ENCODE peak calls at places on chromosome 22, in seven cellular contexts. One of them, this sample, is unnamed.

GRCh38 chr22:43476341-43476740 is 64.5 kb downstream of the MPPED1 start:
- ATAC-seq in naive thymus-derived CD8-positive, alpha-beta T cell: no peak
- ATAC-seq in effector memory CD8-positive, alpha-beta T cell: no peak
- ATAC-seq in activated T-helper 17 cell treated with anti-CD3 and anti-CD28 coated beads, Interleukin-2, amount 50 U/mL, for 72 hours: no peak
- ATAC-seq in right cardiac atrium: no peak
- ATAC-seq in left lung: no peak
- ATAC-seq in activated T-cell treated with anti-CD3 and anti-CD28 coated beads, Interleukin-2, amount 50 U/mL, for 4 hours: no peak
- ATAC-seq in this sample: no peak

GRCh38 chr22:30435674-30436126 is 10.1 kb downstream of the MTFP1 start:
- ATAC-seq in naive thymus-derived CD8-positive, alpha-beta T cell: peak; percentile 91
- ATAC-seq in effector memory CD8-positive, alpha-beta T cell: peak; percentile 93
- ATAC-seq in activated T-helper 17 cell treated with anti-CD3 and anti-CD28 coated beads, Interleukin-2, amount 50 U/mL, for 72 hours: peak; percentile 71
- ATAC-seq in right cardiac atrium: no peak
- ATAC-seq in left lung: peak; percentile 34
- ATAC-seq in activated T-cell treated with anti-CD3 and anti-CD28 coated beads, Interleukin-2, amount 50 U/mL, for 4 hours: peak; percentile 94
- ATAC-seq in this sample: no peak

GRCh38 chr22:24466831-24467249 is 28.3 kb upstream of the UPB1 start:
- ATAC-seq in naive thymus-derived CD8-positive, alpha-beta T cell: no peak
- ATAC-seq in effector memory CD8-positive, alpha-beta T cell: no peak
- ATAC-seq in activated T-helper 17 cell treated with anti-CD3 and anti-CD28 coated beads, Interleukin-2, amount 50 U/mL, for 72 hours: no peak
- ATAC-seq in right cardiac atrium: peak; percentile 45
- ATAC-seq in left lung: peak; percentile 52
- ATAC-seq in activated T-cell treated with anti-CD3 and anti-CD28 coated beads, Interleukin-2, amount 50 U/mL, for 4 hours: no peak
- ATAC-seq in this sample: no peak

GRCh38 chr22:19721486-19722172 is 1.7 kb upstream of the GP1BB start:
- ATAC-seq in naive thymus-derived CD8-positive, alpha-beta T cell: no peak
- ATAC-seq in effector memory CD8-positive, alpha-beta T cell: no peak
- ATAC-seq in activated T-helper 17 cell treated with anti-CD3 and anti-CD28 coated beads, Interleukin-2, amount 50 U/mL, for 72 hours: no peak
- ATAC-seq in right cardiac atrium: no peak
- ATAC-seq in left lung: no peak
- ATAC-seq in activated T-cell treated with anti-CD3 and anti-CD28 coated beads, Interleukin-2, amount 50 U/mL, for 4 hours: no peak
- ATAC-seq in this sample: no peak

GRCh38 chr22:49582671-49583070 is 245.0 kb downstream of the BRD1 start:
- ATAC-seq in naive thymus-derived CD8-positive, alpha-beta T cell: no peak
- ATAC-seq in effector memory CD8-positive, alpha-beta T cell: no peak
- ATAC-seq in activated T-helper 17 cell treated with anti-CD3 and anti-CD28 coated beads, Interleukin-2, amount 50 U/mL, for 72 hours: no peak
- ATAC-seq in right cardiac atrium: no peak
- ATAC-seq in left lung: no peak
- ATAC-seq in activated T-cell treated with anti-CD3 and anti-CD28 coated beads, Interleukin-2, amount 50 U/mL, for 4 hours: no peak
- ATAC-seq in this sample: no peak

GRCh38 chr22:41994506-41994905 is 4.1 kb upstream of the WBP2NL start:
- ATAC-seq in naive thymus-derived CD8-positive, alpha-beta T cell: no peak
- ATAC-seq in effector memory CD8-positive, alpha-beta T cell: no peak
- ATAC-seq in activated T-helper 17 cell treated with anti-CD3 and anti-CD28 coated beads, Interleukin-2, amount 50 U/mL, for 72 hours: no peak
- ATAC-seq in right cardiac atrium: no peak
- ATAC-seq in left lung: no peak
- ATAC-seq in activated T-cell treated with anti-CD3 and anti-CD28 coated beads, Interleukin-2, amount 50 U/mL, for 4 hours: no peak
- ATAC-seq in this sample: no peak

GRCh38 chr22:25354456-25354855 is 135.0 kb downstream of the CRYBB2 start:
- ATAC-seq in naive thymus-derived CD8-positive, alpha-beta T cell: no peak
- ATAC-seq in effector memory CD8-positive, alpha-beta T cell: no peak
- ATAC-seq in activated T-helper 17 cell treated with anti-CD3 and anti-CD28 coated beads, Interleukin-2, amount 50 U/mL, for 72 hours: no peak
- ATAC-seq in right cardiac atrium: no peak
- ATAC-seq in left lung: no peak
- ATAC-seq in activated T-cell treated with anti-CD3 and anti-CD28 coated beads, Interleukin-2, amount 50 U/mL, for 4 hours: no peak
- ATAC-seq in this sample: no peak

GRCh38 chr22:37742374-37743092 is 45.7 kb downstream of the TRIOBP start:
- ATAC-seq in naive thymus-derived CD8-positive, alpha-beta T cell: no peak
- ATAC-seq in effector memory CD8-positive, alpha-beta T cell: no peak
- ATAC-seq in activated T-helper 17 cell treated with anti-CD3 and anti-CD28 coated beads, Interleukin-2, amount 50 U/mL, for 72 hours: no peak
- ATAC-seq in right cardiac atrium: no peak
- ATAC-seq in left lung: peak; percentile 7
- ATAC-seq in activated T-cell treated with anti-CD3 and anti-CD28 coated beads, Interleukin-2, amount 50 U/mL, for 4 hours: no peak
- ATAC-seq in this sample: no peak

GRCh38 chr22:40509401-40510134 is 127.0 kb downstream of the MRTFA start:
- ATAC-seq in naive thymus-derived CD8-positive, alpha-beta T cell: no peak
- ATAC-seq in effector memory CD8-positive, alpha-beta T cell: no peak
- ATAC-seq in activated T-helper 17 cell treated with anti-CD3 and anti-CD28 coated beads, Interleukin-2, amount 50 U/mL, for 72 hours: no peak
- ATAC-seq in right cardiac atrium: peak; percentile 83
- ATAC-seq in left lung: peak; percentile 77
- ATAC-seq in activated T-cell treated with anti-CD3 and anti-CD28 coated beads, Interleukin-2, amount 50 U/mL, for 4 hours: no peak
- ATAC-seq in this sample: peak; percentile 55

GRCh38 chr22:29693671-29694070 is 26.1 kb upstream of the CABP7 start:
- ATAC-seq in naive thymus-derived CD8-positive, alpha-beta T cell: no peak
- ATAC-seq in effector memory CD8-positive, alpha-beta T cell: no peak
- ATAC-seq in activated T-helper 17 cell treated with anti-CD3 and anti-CD28 coated beads, Interleukin-2, amount 50 U/mL, for 72 hours: no peak
- ATAC-seq in right cardiac atrium: no peak
- ATAC-seq in left lung: no peak
- ATAC-seq in activated T-cell treated with anti-CD3 and anti-CD28 coated beads, Interleukin-2, amount 50 U/mL, for 4 hours: no peak
- ATAC-seq in this sample: peak; percentile 10

GRCh38 chr22:27206747-27207133 is 549.4 kb downstream of the MIAT start:
- ATAC-seq in naive thymus-derived CD8-positive, alpha-beta T cell: no peak
- ATAC-seq in effector memory CD8-positive, alpha-beta T cell: no peak
- ATAC-seq in activated T-helper 17 cell treated with anti-CD3 and anti-CD28 coated beads, Interleukin-2, amount 50 U/mL, for 72 hours: no peak
- ATAC-seq in right cardiac atrium: no peak
- ATAC-seq in left lung: no peak
- ATAC-seq in activated T-cell treated with anti-CD3 and anti-CD28 coated beads, Interleukin-2, amount 50 U/mL, for 4 hours: no peak
- ATAC-seq in this sample: no peak

GRCh38 chr22:30054067-30054763 is 26.0 kb upstream of the HORMAD2 start:
- ATAC-seq in naive thymus-derived CD8-positive, alpha-beta T cell: no peak
- ATAC-seq in effector memory CD8-positive, alpha-beta T cell: no peak
- ATAC-seq in activated T-helper 17 cell treated with anti-CD3 and anti-CD28 coated beads, Interleukin-2, amount 50 U/mL, for 72 hours: no peak
- ATAC-seq in right cardiac atrium: no peak
- ATAC-seq in left lung: no peak
- ATAC-seq in activated T-cell treated with anti-CD3 and anti-CD28 coated beads, Interleukin-2, amount 50 U/mL, for 4 hours: no peak
- ATAC-seq in this sample: no peak

GRCh38 chr22:41339823-41340222 is 38.5 kb downstream of the ZC3H7B start:
- ATAC-seq in naive thymus-derived CD8-positive, alpha-beta T cell: no peak
- ATAC-seq in effector memory CD8-positive, alpha-beta T cell: no peak
- ATAC-seq in activated T-helper 17 cell treated with anti-CD3 and anti-CD28 coated beads, Interleukin-2, amount 50 U/mL, for 72 hours: no peak
- ATAC-seq in right cardiac atrium: no peak
- ATAC-seq in left lung: no peak
- ATAC-seq in activated T-cell treated with anti-CD3 and anti-CD28 coated beads, Interleukin-2, amount 50 U/mL, for 4 hours: no peak
- ATAC-seq in this sample: no peak

GRCh38 chr22:41048791-41049717 is 43.3 kb upstream of the EP300 start:
- ATAC-seq in naive thymus-derived CD8-positive, alpha-beta T cell: no peak
- ATAC-seq in effector memory CD8-positive, alpha-beta T cell: no peak
- ATAC-seq in activated T-helper 17 cell treated with anti-CD3 and anti-CD28 coated beads, Interleukin-2, amount 50 U/mL, for 72 hours: no peak
- ATAC-seq in right cardiac atrium: peak; percentile 94
- ATAC-seq in left lung: peak; percentile 92
- ATAC-seq in activated T-cell treated with anti-CD3 and anti-CD28 coated beads, Interleukin-2, amount 50 U/mL, for 4 hours: no peak
- ATAC-seq in this sample: peak; percentile 89

GRCh38 chr22:28012811-28013460 is 93.9 kb upstream of the PITPNB start:
- ATAC-seq in naive thymus-derived CD8-positive, alpha-beta T cell: no peak
- ATAC-seq in effector memory CD8-positive, alpha-beta T cell: no peak
- ATAC-seq in activated T-helper 17 cell treated with anti-CD3 and anti-CD28 coated beads, Interleukin-2, amount 50 U/mL, for 72 hours: no peak
- ATAC-seq in right cardiac atrium: no peak
- ATAC-seq in left lung: no peak
- ATAC-seq in activated T-cell treated with anti-CD3 and anti-CD28 coated beads, Interleukin-2, amount 50 U/mL, for 4 hours: no peak
- ATAC-seq in this sample: no peak

GRCh38 chr22:49954354-49954753 is 6.2 kb upstream of the PIM3 start:
- ATAC-seq in naive thymus-derived CD8-positive, alpha-beta T cell: no peak
- ATAC-seq in effector memory CD8-positive, alpha-beta T cell: no peak
- ATAC-seq in activated T-helper 17 cell treated with anti-CD3 and anti-CD28 coated beads, Interleukin-2, amount 50 U/mL, for 72 hours: no peak
- ATAC-seq in right cardiac atrium: peak; percentile 61
- ATAC-seq in left lung: peak; percentile 38
- ATAC-seq in activated T-cell treated with anti-CD3 and anti-CD28 coated beads, Interleukin-2, amount 50 U/mL, for 4 hours: no peak
- ATAC-seq in this sample: no peak

GRCh38 chr22:44025171-44026065 is 1.3 kb downstream of the PARVB start:
- ATAC-seq in naive thymus-derived CD8-positive, alpha-beta T cell: peak; percentile 15
- ATAC-seq in effector memory CD8-positive, alpha-beta T cell: no peak
- ATAC-seq in activated T-helper 17 cell treated with anti-CD3 and anti-CD28 coated beads, Interleukin-2, amount 50 U/mL, for 72 hours: no peak
- ATAC-seq in right cardiac atrium: peak; percentile 24
- ATAC-seq in left lung: peak; percentile 26
- ATAC-seq in activated T-cell treated with anti-CD3 and anti-CD28 coated beads, Interleukin-2, amount 50 U/mL, for 4 hours: no peak
- ATAC-seq in this sample: peak; percentile 16

GRCh38 chr22:39534591-39535301 is 2.2 kb upstream of the RPS19BP1 start:
- ATAC-seq in naive thymus-derived CD8-positive, alpha-beta T cell: peak; percentile 21
- ATAC-seq in effector memory CD8-positive, alpha-beta T cell: peak; percentile 12
- ATAC-seq in activated T-helper 17 cell treated with anti-CD3 and anti-CD28 coated beads, Interleukin-2, amount 50 U/mL, for 72 hours: peak; percentile 25
- ATAC-seq in right cardiac atrium: peak; percentile 41
- ATAC-seq in left lung: peak; percentile 41
- ATAC-seq in activated T-cell treated with anti-CD3 and anti-CD28 coated beads, Interleukin-2, amount 50 U/mL, for 4 hours: peak; percentile 29
- ATAC-seq in this sample: peak; percentile 24

GRCh38 chr22:41910599-41911291 is 4.1 kb downstream of the SHISA8 start:
- ATAC-seq in naive thymus-derived CD8-positive, alpha-beta T cell: peak; percentile 50
- ATAC-seq in effector memory CD8-positive, alpha-beta T cell: peak; percentile 46
- ATAC-seq in activated T-helper 17 cell treated with anti-CD3 and anti-CD28 coated beads, Interleukin-2, amount 50 U/mL, for 72 hours: peak; percentile 11
- ATAC-seq in right cardiac atrium: peak; percentile 48
- ATAC-seq in left lung: peak; percentile 30
- ATAC-seq in activated T-cell treated with anti-CD3 and anti-CD28 coated beads, Interleukin-2, amount 50 U/mL, for 4 hours: peak; percentile 44
- ATAC-seq in this sample: peak; percentile 62

GRCh38 chr22:48522271-48522670 is 1305.4 kb downstream of the BRD1 start:
- ATAC-seq in naive thymus-derived CD8-positive, alpha-beta T cell: no peak
- ATAC-seq in effector memory CD8-positive, alpha-beta T cell: no peak
- ATAC-seq in activated T-helper 17 cell treated with anti-CD3 and anti-CD28 coated beads, Interleukin-2, amount 50 U/mL, for 72 hours: no peak
- ATAC-seq in right cardiac atrium: no peak
- ATAC-seq in left lung: no peak
- ATAC-seq in activated T-cell treated with anti-CD3 and anti-CD28 coated beads, Interleukin-2, amount 50 U/mL, for 4 hours: no peak
- ATAC-seq in this sample: no peak

GRCh38 chr22:37904572-37905533 is 1.2 kb upstream of the MICALL1 start:
- ATAC-seq in naive thymus-derived CD8-positive, alpha-beta T cell: no peak
- ATAC-seq in effector memory CD8-positive, alpha-beta T cell: no peak
- ATAC-seq in activated T-helper 17 cell treated with anti-CD3 and anti-CD28 coated beads, Interleukin-2, amount 50 U/mL, for 72 hours: peak; percentile 20
- ATAC-seq in right cardiac atrium: peak; percentile 77
- ATAC-seq in left lung: peak; percentile 64
- ATAC-seq in activated T-cell treated with anti-CD3 and anti-CD28 coated beads, Interleukin-2, amount 50 U/mL, for 4 hours: no peak
- ATAC-seq in this sample: peak; percentile 54

GRCh38 chr22:40434745-40435144 is 64.4 kb downstream of the SGSM3 start:
- ATAC-seq in naive thymus-derived CD8-positive, alpha-beta T cell: no peak
- ATAC-seq in effector memory CD8-positive, alpha-beta T cell: no peak
- ATAC-seq in activated T-helper 17 cell treated with anti-CD3 and anti-CD28 coated beads, Interleukin-2, amount 50 U/mL, for 72 hours: no peak
- ATAC-seq in right cardiac atrium: no peak
- ATAC-seq in left lung: no peak
- ATAC-seq in activated T-cell treated with anti-CD3 and anti-CD28 coated beads, Interleukin-2, amount 50 U/mL, for 4 hours: no peak
- ATAC-seq in this sample: no peak

GRCh38 chr22:47564651-47565050 is 802.2 kb downstream of the TBC1D22A start:
- ATAC-seq in naive thymus-derived CD8-positive, alpha-beta T cell: no peak
- ATAC-seq in effector memory CD8-positive, alpha-beta T cell: no peak
- ATAC-seq in activated T-helper 17 cell treated with anti-CD3 and anti-CD28 coated beads, Interleukin-2, amount 50 U/mL, for 72 hours: no peak
- ATAC-seq in right cardiac atrium: no peak
- ATAC-seq in left lung: peak; percentile 32
- ATAC-seq in activated T-cell treated with anti-CD3 and anti-CD28 coated beads, Interleukin-2, amount 50 U/mL, for 4 hours: no peak
- ATAC-seq in this sample: no peak

GRCh38 chr22:22866381-22867111 is 21.1 kb upstream of the IGLL5 start:
- ATAC-seq in naive thymus-derived CD8-positive, alpha-beta T cell: no peak
- ATAC-seq in effector memory CD8-positive, alpha-beta T cell: no peak
- ATAC-seq in activated T-helper 17 cell treated with anti-CD3 and anti-CD28 coated beads, Interleukin-2, amount 50 U/mL, for 72 hours: no peak
- ATAC-seq in right cardiac atrium: peak; percentile 47
- ATAC-seq in left lung: no peak
- ATAC-seq in activated T-cell treated with anti-CD3 and anti-CD28 coated beads, Interleukin-2, amount 50 U/mL, for 4 hours: no peak
- ATAC-seq in this sample: peak; percentile 49

GRCh38 chr22:41555325-41555724 is 5.5 kb upstream of the CSDC2 start:
- ATAC-seq in naive thymus-derived CD8-positive, alpha-beta T cell: no peak
- ATAC-seq in effector memory CD8-positive, alpha-beta T cell: no peak
- ATAC-seq in activated T-helper 17 cell treated with anti-CD3 and anti-CD28 coated beads, Interleukin-2, amount 50 U/mL, for 72 hours: no peak
- ATAC-seq in right cardiac atrium: peak; percentile 4
- ATAC-seq in left lung: no peak
- ATAC-seq in activated T-cell treated with anti-CD3 and anti-CD28 coated beads, Interleukin-2, amount 50 U/mL, for 4 hours: no peak
- ATAC-seq in this sample: no peak

GRCh38 chr22:20013382-20013871 is 3.2 kb downstream of the ARVCF start:
- ATAC-seq in naive thymus-derived CD8-positive, alpha-beta T cell: no peak
- ATAC-seq in effector memory CD8-positive, alpha-beta T cell: no peak
- ATAC-seq in activated T-helper 17 cell treated with anti-CD3 and anti-CD28 coated beads, Interleukin-2, amount 50 U/mL, for 72 hours: no peak
- ATAC-seq in right cardiac atrium: peak; percentile 51
- ATAC-seq in left lung: peak; percentile 33
- ATAC-seq in activated T-cell treated with anti-CD3 and anti-CD28 coated beads, Interleukin-2, amount 50 U/mL, for 4 hours: no peak
- ATAC-seq in this sample: no peak

GRCh38 chr22:32698926-32699619 is 102.4 kb upstream of the TIMP3 start:
- ATAC-seq in naive thymus-derived CD8-positive, alpha-beta T cell: no peak
- ATAC-seq in effector memory CD8-positive, alpha-beta T cell: no peak
- ATAC-seq in activated T-helper 17 cell treated with anti-CD3 and anti-CD28 coated beads, Interleukin-2, amount 50 U/mL, for 72 hours: no peak
- ATAC-seq in right cardiac atrium: peak; percentile 90
- ATAC-seq in left lung: peak; percentile 36
- ATAC-seq in activated T-cell treated with anti-CD3 and anti-CD28 coated beads, Interleukin-2, amount 50 U/mL, for 4 hours: no peak
- ATAC-seq in this sample: peak; percentile 72

GRCh38 chr22:28792491-28793383 is 7.6 kb downstream of the XBP1 start:
- ATAC-seq in naive thymus-derived CD8-positive, alpha-beta T cell: no peak
- ATAC-seq in effector memory CD8-positive, alpha-beta T cell: peak; percentile 63
- ATAC-seq in activated T-helper 17 cell treated with anti-CD3 and anti-CD28 coated beads, Interleukin-2, amount 50 U/mL, for 72 hours: peak; percentile 5
- ATAC-seq in right cardiac atrium: peak; percentile 29
- ATAC-seq in left lung: no peak
- ATAC-seq in activated T-cell treated with anti-CD3 and anti-CD28 coated beads, Interleukin-2, amount 50 U/mL, for 4 hours: no peak
- ATAC-seq in this sample: no peak

GRCh38 chr22:43060213-43060612 is 29.0 kb downstream of the TTLL1 start:
- ATAC-seq in naive thymus-derived CD8-positive, alpha-beta T cell: no peak
- ATAC-seq in effector memory CD8-positive, alpha-beta T cell: no peak
- ATAC-seq in activated T-helper 17 cell treated with anti-CD3 and anti-CD28 coated beads, Interleukin-2, amount 50 U/mL, for 72 hours: peak; percentile 52
- ATAC-seq in right cardiac atrium: peak; percentile 37
- ATAC-seq in left lung: peak; percentile 71
- ATAC-seq in activated T-cell treated with anti-CD3 and anti-CD28 coated beads, Interleukin-2, amount 50 U/mL, for 4 hours: no peak
- ATAC-seq in this sample: no peak

GRCh38 chr22:27863556-27863955 is 55.5 kb downstream of the PITPNB start:
- ATAC-seq in naive thymus-derived CD8-positive, alpha-beta T cell: no peak
- ATAC-seq in effector memory CD8-positive, alpha-beta T cell: no peak
- ATAC-seq in activated T-helper 17 cell treated with anti-CD3 and anti-CD28 coated beads, Interleukin-2, amount 50 U/mL, for 72 hours: no peak
- ATAC-seq in right cardiac atrium: no peak
- ATAC-seq in left lung: no peak
- ATAC-seq in activated T-cell treated with anti-CD3 and anti-CD28 coated beads, Interleukin-2, amount 50 U/mL, for 4 hours: no peak
- ATAC-seq in this sample: no peak

GRCh38 chr22:20089977-20090729 is 10.1 kb downstream of the DGCR8 start:
- ATAC-seq in naive thymus-derived CD8-positive, alpha-beta T cell: no peak
- ATAC-seq in effector memory CD8-positive, alpha-beta T cell: peak; percentile 12
- ATAC-seq in activated T-helper 17 cell treated with anti-CD3 and anti-CD28 coated beads, Interleukin-2, amount 50 U/mL, for 72 hours: no peak
- ATAC-seq in right cardiac atrium: no peak
- ATAC-seq in left lung: no peak
- ATAC-seq in activated T-cell treated with anti-CD3 and anti-CD28 coated beads, Interleukin-2, amount 50 U/mL, for 4 hours: no peak
- ATAC-seq in this sample: no peak